ENCODE peak calls at places on chromosomes 16 and 17, in eight cellular contexts. R is fibroblast of the aortic adventitia; V is bronchial epithelial cell; S is CD8-positive, alpha-beta T cell; X is endothelial cell; B is RWPE1; E is BJ; K is HFFc6. T is an unnamed sample.

GRCh38 chr16:70693231-70693671 is 7.4 kb upstream of the MTSS2 start:
- DNase-seq in E (no peak), X (no peak), R (no peak), B (no peak), K (no peak), S (no peak), V (no peak), T (no peak)

GRCh38 chr16:84387021-84387420 is 18.7 kb downstream of the ATP2C2 start:
- DNase-seq in S (no peak), K (no peak), V (no peak), R (no peak), B (no peak), X (no peak), E (no peak), T (no peak)

GRCh38 chr16:72428611-72429376 is 256.8 kb upstream of the PMFBP1 start:
- DNase-seq in K (no peak), B (no peak), V (no peak), X (no peak), R (no peak), S (no peak), E (no peak), T (no peak)

GRCh38 chr17:66636111-66636510 is 198.8 kb upstream of the CACNG5 start:
- DNase-seq in R (peak; percentile 75), V (peak; percentile 75), B (peak; percentile 41), E (no peak), K (peak; percentile 46), X (no peak), S (no peak), T (no peak)

GRCh38 chr16:83925095-83925905 is 26.4 kb downstream of the MLYCD start:
- DNase-seq in E (no peak), X (no peak), K (no peak), S (no peak), R (no peak), B (no peak), V (no peak), T (no peak)

GRCh38 chr16:85187002-85187401 is 74.7 kb upstream of the CIBAR2 start:
- DNase-seq in X (no peak), B (no peak), V (no peak), K (peak; percentile 71), S (no peak), E (no peak), R (peak; percentile 44), T (no peak)

GRCh38 chr16:3730161-3731125 is 13.1 kb upstream of the TRAP1 start:
- DNase-seq in S (no peak), V (no peak), E (no peak), X (no peak), R (no peak), B (no peak), K (no peak), T (no peak)

GRCh38 chr17:79029327-79030009 is 5.5 kb downstream of the C1QTNF1 start:
- DNase-seq in E (no peak), S (no peak), V (no peak), R (no peak), K (no peak), X (no peak), B (no peak), T (no peak)

GRCh38 chr17:41107941-41108445 is 2.8 kb downstream of the KRTAP4-9 start:
- DNase-seq in X (no peak), V (peak; percentile 8), K (peak; percentile 33), R (peak; percentile 11), E (no peak), S (no peak), B (no peak), T (no peak)

GRCh38 chr17:77045441-77046041 is 95.2 kb upstream of the SEC14L1 start:
- DNase-seq in X (no peak), R (peak; percentile 19), K (no peak), E (no peak), S (no peak), B (peak; percentile 69), V (peak; percentile 90), T (no peak)

GRCh38 chr17:73516356-73516755 is 127.9 kb downstream of the SDK2 start:
- DNase-seq in B (no peak), R (no peak), S (no peak), E (no peak), X (no peak), V (no peak), K (no peak), T (no peak)

GRCh38 chr17:44578947-44579346 is 21.7 kb downstream of the FZD2 start:
- DNase-seq in V (no peak), E (no peak), R (no peak), S (no peak), B (no peak), K (no peak), X (no peak), T (no peak)

GRCh38 chr17:44584498-44584897 is 27.2 kb downstream of the FZD2 start:
- DNase-seq in X (no peak), R (no peak), E (no peak), S (no peak), B (no peak), V (no peak), K (no peak), T (no peak)

GRCh38 chr17:44587339-44587738 is 30.1 kb downstream of the FZD2 start:
- DNase-seq in S (no peak), B (peak; percentile 91), E (peak; percentile 85), K (peak; percentile 79), R (peak; percentile 96), V (peak; percentile 93), X (no peak), T (peak; percentile 90)

GRCh38 chr17:44585315-44585714 is 28.0 kb downstream of the FZD2 start:
- DNase-seq in E (no peak), V (no peak), R (no peak), B (no peak), K (no peak), X (no peak), S (no peak), T (no peak)

GRCh38 chr17:44581868-44582267 is 24.6 kb downstream of the FZD2 start:
- DNase-seq in V (no peak), K (no peak), S (no peak), R (no peak), E (no peak), X (no peak), B (no peak), T (peak; percentile 43)
- TF ChIP-seq CTCF in V (no peak), K (peak; percentile 49), S (no peak), R (peak; percentile 39), E (no peak), X (no peak), B (no peak), T (peak; percentile 37)

GRCh38 chr16:86508947-86509758 is 1.2 kb upstream of the FOXF1 start:
- DNase-seq in V (peak; percentile 4), S (no peak), R (peak; percentile 80), X (no peak), K (peak; percentile 78), B (peak; percentile 34), E (no peak), T (peak; percentile 49)

GRCh38 chr16:86505899-86506864 is 4.1 kb upstream of the FOXF1 start:
- DNase-seq in V (no peak), B (no peak), K (no peak), S (no peak), X (no peak), R (no peak), E (no peak), T (no peak)

GRCh38 chr16:86507173-86508027 is 2.9 kb upstream of the FOXF1 start:
- DNase-seq in S (no peak), E (no peak), B (no peak), R (no peak), V (no peak), X (no peak), K (no peak), T (no peak)

GRCh38 chr16:86509759-86510464 is 415 bp upstream of the FOXF1 start:
- DNase-seq in B (no peak), S (no peak), R (peak; percentile 80), E (no peak), V (no peak), X (no peak), K (peak; percentile 76), T (peak; percentile 28)

DNA sequence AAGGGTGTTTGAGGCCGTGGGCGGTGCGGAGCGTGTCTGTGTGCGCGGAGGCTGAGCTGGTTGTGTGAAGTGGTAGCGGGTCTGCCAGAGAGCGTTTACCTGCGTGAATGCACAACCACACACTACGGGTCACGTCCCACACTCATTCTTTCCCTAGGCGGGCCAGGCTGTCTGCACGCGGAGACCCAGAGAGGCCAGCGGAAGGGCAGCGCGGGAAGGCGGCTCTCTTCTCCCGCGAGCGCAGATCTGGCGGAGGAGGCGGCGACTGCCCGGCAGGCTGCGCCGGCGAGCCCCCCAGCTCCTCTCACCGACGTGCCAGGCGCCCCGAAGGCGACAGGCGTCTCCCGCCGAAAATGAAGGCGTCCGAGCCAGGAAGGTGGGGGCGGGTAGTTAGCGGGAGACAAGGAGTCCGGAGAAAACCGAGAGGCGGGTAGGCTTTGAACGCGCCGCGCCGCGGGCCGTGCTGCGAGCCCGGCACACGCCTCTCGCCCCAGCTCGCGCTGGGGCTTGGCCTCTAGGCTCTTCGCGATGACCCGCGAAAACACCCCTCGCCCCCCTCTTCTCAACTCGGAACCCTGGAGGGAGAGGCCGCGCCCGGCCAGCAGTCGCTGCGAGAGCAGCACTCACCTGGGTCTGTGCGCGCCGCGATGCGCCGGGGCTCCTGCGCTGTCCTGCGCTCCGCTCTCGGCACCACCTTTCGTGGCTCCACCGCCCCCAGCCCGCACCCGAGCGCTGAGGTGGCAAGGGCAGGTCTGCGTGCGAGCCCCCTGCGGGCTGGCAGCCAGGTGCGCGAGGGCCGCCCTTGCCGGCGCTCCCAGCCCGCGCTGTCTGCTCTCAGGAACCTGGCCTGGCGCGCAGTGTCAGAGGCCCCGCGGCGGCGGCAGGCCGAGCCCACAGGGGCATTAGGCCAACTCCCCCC is 2.0 kb upstream of the FOXF1 start:
- DNase-seq in S (no peak), K (no peak), B (no peak), R (no peak), E (no peak), X (no peak), V (no peak), T (no peak)
- TF ChIP-seq CTCF in S (no peak), K (no peak), B (no peak), R (no peak), E (peak; percentile 9), X (no peak), V (no peak), T (no peak)

GRCh38 chr16:55734665-55735064 is 78.9 kb downstream of the SLC6A2 start:
- DNase-seq in K (no peak), E (no peak), V (no peak), B (no peak), X (no peak), S (no peak), R (no peak), T (no peak)

GRCh38 chr16:55730115-55730514 is 74.3 kb downstream of the SLC6A2 start:
- DNase-seq in B (no peak), K (no peak), X (no peak), E (no peak), V (no peak), R (no peak), S (no peak), T (no peak)

GRCh38 chr16:55732496-55732895 is 76.7 kb downstream of the SLC6A2 start:
- DNase-seq in S (no peak), R (no peak), K (no peak), X (no peak), B (no peak), V (no peak), E (no peak), T (no peak)

GRCh38 chr16:55725055-55725777 is 69.4 kb downstream of the SLC6A2 start:
- DNase-seq in V (no peak), S (no peak), K (no peak), B (no peak), R (no peak), E (no peak), X (no peak), T (no peak)

GRCh38 chr16:55728797-55729196 is 73.0 kb downstream of the SLC6A2 start:
- DNase-seq in K (no peak), E (no peak), V (no peak), B (no peak), R (no peak), S (no peak), X (no peak), T (no peak)
- TF ChIP-seq CTCF in K (no peak), E (no peak), V (no peak), B (no peak), R (no peak), S (no peak), X (no peak), T (no peak)

GRCh38 chr16:81263470-81264200 is 25.1 kb downstream of the BCO1 start:
- DNase-seq in S (no peak), X (no peak), E (no peak), V (peak; percentile 26), R (peak; percentile 84), K (peak; percentile 7), B (no peak), T (no peak)
- TF ChIP-seq CTCF in S (no peak), X (no peak), E (peak; percentile 23), V (peak; percentile 42), R (peak; percentile 32), K (peak; percentile 47), B (no peak), T (no peak)

T was measured in Calu3.